ENCODE peak calls at places on chromosomes 6 and 20, in seven cellular contexts. I is heart left ventricle, T is left lung, K is hepatocyte, O is upper lobe of left lung, Z is brain microvascular endothelial cell, F is bronchial epithelial cell. B is an unnamed sample.

GRCh38 chr6:52725133-52725529 is 38.1 kb downstream of the GSTA2 start:
- DNase-seq in I (no peak), T (no peak), K (peak; percentile 68), O (no peak), Z (no peak), F (peak; percentile 82), B (no peak)

GRCh38 chr6:137084090-137084489 is 39.3 kb upstream of the IL20RA start:
- DNase-seq in I (no peak), T (no peak), K (no peak), O (no peak), Z (no peak), F (no peak), B (no peak)

GRCh38 chr6:148547110-148547509 is 199.7 kb upstream of the UST start:
- DNase-seq in I (no peak), T (no peak), K (no peak), O (no peak), Z (no peak), F (no peak), B (no peak)

GRCh38 chr20:44342240-44342639 is 5.4 kb downstream of the R3HDML start:
- DNase-seq in I (no peak), T (no peak), K (no peak), O (no peak), Z (no peak), F (no peak), B (no peak)

GRCh38 chr6:169145991-169146501 is 107.6 kb downstream of the THBS2 start:
- DNase-seq in I (no peak), T (no peak), K (peak; percentile 37), O (no peak), Z (no peak), F (no peak), B (no peak)

GRCh38 chr20:53149184-53149651 is 177.1 kb downstream of the TSHZ2 start:
- DNase-seq in I (no peak), T (no peak), K (no peak), O (no peak), Z (no peak), F (no peak), B (no peak)

GRCh38 chr6:84466521-84466920 is 239.1 kb upstream of the CEP162 start:
- DNase-seq in I (no peak), T (no peak), K (peak; percentile 25), O (no peak), Z (peak; percentile 93), F (peak; percentile 89), B (no peak)

GRCh38 chr6:90098025-90098474 is 198.6 kb downstream of the BACH2 start:
- DNase-seq in I (no peak), T (no peak), K (peak; percentile 66), O (no peak), Z (peak; percentile 35), F (peak; percentile 95), B (no peak)

GRCh38 chr6:126300735-126301134 is 39.2 kb upstream of the CENPW start:
- DNase-seq in I (no peak), T (no peak), K (no peak), O (no peak), Z (no peak), F (no peak), B (no peak)

GRCh38 chr20:61925555-61926252 is 140.0 kb downstream of the TAF4 start:
- DNase-seq in I (peak; percentile 34), T (peak; percentile 50), K (no peak), O (peak; percentile 45), Z (peak; percentile 79), F (peak; percentile 7), B (no peak)

GRCh38 chr6:17336425-17336824 is 55.3 kb downstream of the RBM24 start:
- DNase-seq in I (no peak), T (no peak), K (peak; percentile 6), O (no peak), Z (no peak), F (no peak), B (no peak)

GRCh38 chr20:56925696-56926101 is 296.6 kb downstream of the TFAP2C start:
- DNase-seq in I (no peak), T (no peak), K (no peak), O (no peak), Z (no peak), F (no peak), B (no peak)

GRCh38 chr6:103893082-103893481 is 966.6 kb downstream of the HACE1 start:
- DNase-seq in I (no peak), T (no peak), K (peak; percentile 19), O (no peak), Z (peak; percentile 6), F (peak; percentile 10), B (no peak)

GRCh38 chr6:5619249-5619648 is 357.9 kb downstream of the FARS2 start:
- DNase-seq in I (no peak), T (no peak), K (no peak), O (no peak), Z (no peak), F (no peak), B (no peak)

GRCh38 chr6:136326038-136326561 is 36.5 kb upstream of the BCLAF1 start:
- DNase-seq in I (no peak), T (no peak), K (peak; percentile 38), O (no peak), Z (no peak), F (peak; percentile 21), B (no peak)

GRCh38 chr20:17848649-17849048 is 119.9 kb downstream of the SNX5 start:
- DNase-seq in I (no peak), T (no peak), K (no peak), O (no peak), Z (no peak), F (no peak), B (no peak)

GRCh38 chr20:39433461-39433860 is 471.3 kb downstream of the DHX35 start:
- DNase-seq in I (no peak), T (no peak), K (peak; percentile 7), O (no peak), Z (no peak), F (peak; percentile 52), B (no peak)

GRCh38 chr20:39424923-39425678 is 463.0 kb downstream of the DHX35 start:
- DNase-seq in I (no peak), T (no peak), K (no peak), O (no peak), Z (no peak), F (no peak), B (no peak)

GRCh38 chr20:39429716-39430115 is 467.6 kb downstream of the DHX35 start:
- DNase-seq in I (no peak), T (no peak), K (peak; percentile 27), O (no peak), Z (no peak), F (peak; percentile 5), B (no peak)
- TF ChIP-seq CTCF in I (peak; percentile 11), T (peak; percentile 22), K (peak; percentile 42), O (no peak), Z (no peak), F (peak; percentile 8), B (peak; percentile 61)

GRCh38 chr6:118569498-118569897 is 21.4 kb downstream of the PLN start:
- DNase-seq in I (no peak), T (no peak), K (no peak), O (no peak), Z (no peak), F (peak; percentile 29), B (no peak)

GRCh38 chr6:118567974-118568373 is 19.9 kb downstream of the PLN start:
- DNase-seq in I (no peak), T (no peak), K (no peak), O (no peak), Z (no peak), F (no peak), B (no peak)

GRCh38 chr6:118562248-118562647 is 14.2 kb downstream of the PLN start:
- DNase-seq in I (no peak), T (no peak), K (no peak), O (no peak), Z (no peak), F (no peak), B (no peak)

GRCh38 chr6:118562959-118563358 is 14.9 kb downstream of the PLN start:
- DNase-seq in I (no peak), T (no peak), K (no peak), O (no peak), Z (no peak), F (peak; percentile 25), B (no peak)

DNA sequence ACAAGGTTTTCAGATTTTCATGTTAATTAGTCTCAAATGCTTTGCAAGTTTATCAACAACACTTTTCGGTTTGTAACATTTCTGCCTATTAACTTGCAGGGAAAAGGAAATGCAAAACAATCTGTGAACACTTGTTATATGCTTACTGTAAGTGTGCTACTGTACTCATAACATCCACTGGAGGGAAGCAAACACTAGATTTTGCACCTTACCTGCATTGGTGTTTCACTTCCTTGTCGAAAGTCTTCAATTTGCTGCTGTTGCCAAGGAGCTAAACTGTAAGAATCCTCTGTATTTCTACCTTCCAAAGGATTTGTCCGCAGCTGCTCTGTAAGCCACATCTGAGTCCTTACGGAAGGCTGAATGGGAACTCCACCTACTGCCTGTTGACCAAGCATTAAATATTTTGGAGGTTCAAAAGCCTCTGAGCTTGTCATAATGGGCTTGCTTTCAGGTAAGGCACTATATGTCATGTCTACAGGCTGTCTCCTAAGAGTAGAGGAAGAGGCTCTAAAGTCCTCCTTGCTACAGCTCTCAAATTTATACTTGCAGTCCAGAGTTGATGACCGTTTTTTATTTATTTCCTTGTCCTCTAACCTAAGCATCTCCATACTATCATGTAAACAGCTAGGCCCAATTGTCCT is 17.3 kb downstream of the PLN start:
- DNase-seq in I (no peak), T (no peak), K (peak; percentile 51), O (no peak), Z (no peak), F (peak; percentile 61), B (no peak)
- TF ChIP-seq CTCF in I (peak; percentile 24), T (peak; percentile 17), K (peak; percentile 54), O (no peak), Z (peak; percentile 45), F (peak; percentile 61), B (peak; percentile 59)

DNA sequence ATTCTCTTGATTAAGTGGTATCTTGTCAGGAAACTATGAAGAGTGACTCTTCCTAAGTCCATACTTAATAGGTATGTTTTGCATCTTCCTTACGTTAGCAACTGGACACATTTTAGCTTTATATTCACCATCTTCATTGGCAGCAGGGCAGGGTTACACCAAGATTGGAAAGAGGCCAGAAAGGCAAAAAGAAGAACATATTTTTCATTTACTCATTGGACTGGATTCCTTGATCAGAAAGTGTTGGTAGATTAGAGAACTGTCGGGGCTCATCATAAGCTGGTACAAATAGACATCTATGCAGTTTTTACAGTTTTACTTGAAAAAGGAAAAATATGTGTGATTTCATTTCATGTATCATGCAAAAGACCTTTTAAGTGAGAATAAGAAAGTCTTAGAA is 464.9 kb downstream of the LMBRD1 start:
- DNase-seq in I (no peak), T (no peak), K (no peak), O (no peak), Z (no peak), F (no peak), B (no peak)
- TF ChIP-seq CTCF in I (no peak), T (no peak), K (no peak), O (no peak), Z (no peak), F (no peak), B (no peak)

DNA sequence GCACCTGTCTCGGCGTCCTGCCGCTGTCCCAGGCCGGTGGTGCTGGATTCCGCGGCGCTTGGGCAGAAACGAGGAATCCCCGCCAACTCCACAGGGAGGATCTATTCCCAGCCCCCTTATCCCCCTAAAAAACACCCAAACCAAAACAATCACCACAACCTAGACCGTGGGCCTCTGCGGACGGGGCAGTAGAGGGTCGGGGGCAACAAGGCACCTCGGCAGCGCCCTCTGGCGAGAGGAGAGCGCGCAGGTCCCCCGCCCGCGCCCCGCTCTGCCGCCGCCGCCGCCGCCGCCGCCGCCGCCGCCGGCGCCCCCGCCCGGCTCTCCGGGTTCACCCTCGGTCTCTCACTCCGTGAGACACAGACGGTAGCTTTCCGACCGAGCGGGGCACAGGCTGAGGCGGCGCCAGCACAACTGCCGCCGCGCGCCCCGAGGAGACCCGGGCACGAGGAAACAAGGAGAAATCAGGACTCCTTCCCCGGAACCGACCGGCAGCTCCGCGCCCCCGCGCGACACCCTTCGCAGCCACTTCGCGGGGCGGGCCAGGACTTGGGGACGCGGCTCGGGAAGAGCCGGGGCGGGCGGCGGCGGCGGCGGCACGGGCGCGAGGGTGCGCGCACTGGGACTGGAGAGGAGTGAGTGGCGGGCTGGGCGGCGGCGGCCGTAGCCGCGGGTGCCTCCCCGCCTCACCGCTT is at the start of gene SLC35F1:
- DNase-seq in I (peak; percentile 63), T (peak; percentile 78), K (peak; percentile 64), O (peak; percentile 87), Z (peak; percentile 22), F (no peak), B (peak; percentile 76)
- TF ChIP-seq CTCF in I (peak; percentile 52), T (no peak), K (peak; percentile 55), O (no peak), Z (peak; percentile 68), F (peak; percentile 37), B (peak; percentile 77)